ENCODE peak calls at places on chromosomes 12 and 14, in nine cellular contexts. E is H54; A is Peyer's patch; P is HepG2; N is renal cortical epithelial cell; V is stimulated activated CD4-positive, alpha-beta T cell treated with anti-CD3 and anti-CD28 coated beads, Interleukin-2, amount 100 ng/mL, for 48 hours; X is fibroblast of the conjunctiva; G is NCI-H1105; H is NCI-H1417. D is an unnamed sample.

GRCh38 chr12:45991289-45992249 is 1.2 kb upstream of the SCAF11 start:
- DNase-seq in E (peak; percentile 58), A (peak; percentile 88), P (peak; percentile 76), N (peak; percentile 53), V (peak; percentile 62), X (no peak), G (peak; percentile 74), H (peak; percentile 82), D (peak; percentile 66)

GRCh38 chr12:124665516-124665915 is 98.1 kb upstream of the NCOR2 start:
- DNase-seq in E (no peak), A (no peak), P (no peak), N (peak; percentile 54), V (no peak), X (no peak), G (no peak), H (no peak), D (no peak)

GRCh38 chr12:3832738-3833137 is 40.5 kb downstream of the PARP11 start:
- DNase-seq in E (no peak), A (no peak), P (peak; percentile 61), N (no peak), V (no peak), X (no peak), G (no peak), H (no peak), D (no peak)

GRCh38 chr12:15227004-15227679 is 5.9 kb upstream of the RERG start:
- DNase-seq in E (peak; percentile 16), A (peak; percentile 63), P (peak; percentile 42), N (peak; percentile 59), V (no peak), X (peak; percentile 59), G (no peak), H (peak; percentile 18), D (peak; percentile 42)

GRCh38 chr14:102208741-102209140 is 69.0 kb downstream of the WDR20 start:
- DNase-seq in E (no peak), A (peak; percentile 30), P (no peak), N (no peak), V (no peak), X (no peak), G (no peak), H (no peak), D (no peak)

GRCh38 chr14:104101651-104102281 is 16.3 kb downstream of the ASPG start:
- DNase-seq in E (no peak), A (no peak), P (no peak), N (no peak), V (no peak), X (no peak), G (no peak), H (no peak), D (no peak)

GRCh38 chr14:52422650-52423356 is 108.7 kb downstream of the PTGER2 start:
- DNase-seq in E (no peak), A (no peak), P (no peak), N (peak; percentile 50), V (no peak), X (no peak), G (no peak), H (no peak), D (no peak)

GRCh38 chr12:53596920-53597363 is 29.2 kb downstream of the ATF7 start:
- DNase-seq in E (no peak), A (no peak), P (no peak), N (peak; percentile 68), V (no peak), X (peak; percentile 40), G (no peak), H (no peak), D (peak; percentile 39)

GRCh38 chr14:65872536-65872935 is 460.0 kb downstream of the FUT8 start:
- DNase-seq in E (no peak), A (no peak), P (no peak), N (no peak), V (no peak), X (no peak), G (no peak), H (no peak), D (no peak)

GRCh38 chr14:90355540-90356518 is 24.1 kb upstream of the NRDE2 start:
- DNase-seq in E (no peak), A (no peak), P (peak; percentile 16), N (peak; percentile 38), V (no peak), X (no peak), G (no peak), H (no peak), D (no peak)

GRCh38 chr12:95413576-95413975 is 60.4 kb upstream of the METAP2 start:
- DNase-seq in E (no peak), A (no peak), P (no peak), N (peak; percentile 18), V (no peak), X (no peak), G (no peak), H (no peak), D (no peak)

GRCh38 chr12:56884421-56884820 is 49.8 kb downstream of the SDR9C7 start:
- DNase-seq in E (no peak), A (no peak), P (no peak), N (no peak), V (no peak), X (peak; percentile 6), G (no peak), H (no peak), D (no peak)

GRCh38 chr14:61864329-61864898 is 102.2 kb downstream of the SNAPC1 start:
- DNase-seq in E (no peak), A (no peak), P (no peak), N (no peak), V (no peak), X (no peak), G (no peak), H (no peak), D (no peak)

GRCh38 chr12:82554529-82554928 is 132.2 kb upstream of the TMTC2 start:
- DNase-seq in E (peak; percentile 2), A (no peak), P (no peak), N (peak; percentile 72), V (no peak), X (no peak), G (no peak), H (no peak), D (peak; percentile 13)

GRCh38 chr14:89699076-89699475 is 255.5 kb downstream of the EFCAB11 start:
- DNase-seq in E (no peak), A (no peak), P (no peak), N (no peak), V (no peak), X (no peak), G (no peak), H (no peak), D (no peak)

GRCh38 chr14:105330491-105330895 is 15.9 kb downstream of the PACS2 start:
- DNase-seq in E (peak; percentile 69), A (no peak), P (no peak), N (peak; percentile 45), V (no peak), X (no peak), G (no peak), H (no peak), D (peak; percentile 16)

GRCh38 chr14:31419179-31420012 is 954 bp downstream of the HEATR5A start:
- DNase-seq in E (no peak), A (no peak), P (no peak), N (no peak), V (no peak), X (peak; percentile 14), G (no peak), H (peak; percentile 64), D (no peak)

GRCh38 chr12:130156652-130157275 is 5.5 kb upstream of the FZD10 start:
- DNase-seq in E (no peak), A (no peak), P (no peak), N (no peak), V (no peak), X (no peak), G (no peak), H (no peak), D (no peak)

GRCh38 chr12:116206828-116207227 is 70.7 kb downstream of the MED13L start:
- DNase-seq in E (no peak), A (no peak), P (no peak), N (no peak), V (no peak), X (no peak), G (no peak), H (no peak), D (no peak)

GRCh38 chr14:69614592-69614991 is 3.2 kb downstream of the SUSD6 start:
- DNase-seq in E (no peak), A (peak; percentile 83), P (no peak), N (peak; percentile 38), V (no peak), X (no peak), G (no peak), H (no peak), D (no peak)

GRCh38 chr12:122394626-122395194 is 27.8 kb downstream of the CLIP1 start:
- DNase-seq in E (no peak), A (no peak), P (no peak), N (peak; percentile 54), V (no peak), X (peak; percentile 48), G (no peak), H (no peak), D (no peak)

GRCh38 chr14:59294662-59294992 is 106.2 kb downstream of the DAAM1 start:
- DNase-seq in E (no peak), A (no peak), P (no peak), N (no peak), V (no peak), X (no peak), G (no peak), H (no peak), D (no peak)

GRCh38 chr12:57965766-57966165 is 24.4 kb downstream of the ATP23 start:
- DNase-seq in E (no peak), A (no peak), P (peak; percentile 66), N (peak; percentile 8), V (no peak), X (no peak), G (no peak), H (no peak), D (no peak)

GRCh38 chr12:95415451-95415850 is 58.5 kb upstream of the METAP2 start:
- DNase-seq in E (no peak), A (no peak), P (no peak), N (no peak), V (no peak), X (no peak), G (no peak), H (no peak), D (no peak)

GRCh38 chr14:68268197-68268596 is 448.6 kb downstream of the RAD51B start:
- DNase-seq in E (no peak), A (peak; percentile 72), P (no peak), N (no peak), V (no peak), X (no peak), G (no peak), H (no peak), D (no peak)

GRCh38 chr12:103839893-103840292 is 1.1 kb downstream of the NT5DC3 start:
- DNase-seq in E (no peak), A (no peak), P (no peak), N (no peak), V (no peak), X (no peak), G (no peak), H (no peak), D (no peak)

GRCh38 chr14:22887260-22887989 is 4.4 kb downstream of the REM2 start:
- DNase-seq in E (peak; percentile 44), A (peak; percentile 87), P (no peak), N (peak; percentile 96), V (peak; percentile 22), X (peak; percentile 71), G (peak; percentile 97), H (peak; percentile 92), D (peak; percentile 91)

GRCh38 chr12:50862316-50862715 is 19.6 kb downstream of the TMPRSS12 start:
- DNase-seq in E (peak; percentile 54), A (no peak), P (no peak), N (peak; percentile 19), V (no peak), X (peak; percentile 34), G (no peak), H (no peak), D (no peak)

GRCh38 chr12:52426034-52426433 is 8.1 kb downstream of the KRT75 start:
- DNase-seq in E (no peak), A (no peak), P (no peak), N (no peak), V (no peak), X (no peak), G (no peak), H (no peak), D (no peak)

GRCh38 chr14:64755661-64756265 is 51.5 kb downstream of the PLEKHG3 start:
- DNase-seq in E (no peak), A (peak; percentile 82), P (no peak), N (peak; percentile 39), V (peak; percentile 34), X (no peak), G (no peak), H (peak; percentile 79), D (peak; percentile 84)

GRCh38 chr14:77498984-77499527 is 440 bp upstream of the ISM2 start:
- DNase-seq in E (no peak), A (no peak), P (peak; percentile 35), N (no peak), V (no peak), X (no peak), G (no peak), H (no peak), D (no peak)